ENCODE peak calls at places on chromosome 15, in ten cellular contexts. W, Z, V, L, T, K, F, S, H and M are unnamed samples.
A peak's percentile ranks its signal among the peaks of the same experiment; 100 is the strongest.

GRCh38 chr15:23642413-23643044 is 5.1 kb downstream of the MAGEL2 start:
- DNase-seq in W (peak; percentile 38), Z (no peak), V (peak; percentile 67), L (no peak), T (peak; percentile 75), K (peak; percentile 7), F (peak; percentile 45), S (peak; percentile 65), H (peak; percentile 51), M (no peak)

GRCh38 chr15:85453144-85453872 is 72.9 kb downstream of the AKAP13 start:
- DNase-seq in W (no peak), Z (no peak), V (no peak), L (no peak), T (no peak), K (no peak), F (no peak), S (no peak), H (no peak), M (no peak)

GRCh38 chr15:31128477-31128876 is 27.0 kb upstream of the TRPM1 start:
- DNase-seq in W (no peak), Z (no peak), V (no peak), L (no peak), T (no peak), K (no peak), F (no peak), S (no peak), H (no peak), M (no peak)

GRCh38 chr15:57213783-57214366 is 162.4 kb upstream of the CGNL1 start:
- DNase-seq in W (no peak), Z (no peak), V (peak; percentile 26), L (no peak), T (no peak), K (no peak), F (no peak), S (peak; percentile 59), H (peak; percentile 76), M (no peak)

GRCh38 chr15:78033864-78034263 is 43.6 kb downstream of the TBC1D2B start:
- DNase-seq in W (no peak), Z (no peak), V (no peak), L (no peak), T (no peak), K (no peak), F (no peak), S (peak; percentile 40), H (no peak), M (no peak)

GRCh38 chr15:29364429-29365078 is 94.9 kb upstream of the NSMCE3 start:
- DNase-seq in W (no peak), Z (no peak), V (peak; percentile 57), L (peak; percentile 82), T (no peak), K (peak; percentile 32), F (no peak), S (peak; percentile 23), H (peak; percentile 64), M (no peak)

GRCh38 chr15:43329960-43330779 is at the start of gene LCMT2:
- DNase-seq in W (peak; percentile 92), Z (peak; percentile 93), V (peak; percentile 94), L (peak; percentile 54), T (peak; percentile 94), K (peak; percentile 65), F (peak; percentile 93), S (peak; percentile 92), H (peak; percentile 93), M (peak; percentile 90)

GRCh38 chr15:52483712-52484111 is 45.0 kb downstream of the MYO5A start:
- DNase-seq in W (no peak), Z (no peak), V (no peak), L (no peak), T (no peak), K (no peak), F (no peak), S (peak; percentile 16), H (peak; percentile 47), M (no peak)

GRCh38 chr15:27176785-27177406 is 205.9 kb downstream of the GABRG3 start:
- DNase-seq in W (no peak), Z (no peak), V (no peak), L (no peak), T (no peak), K (no peak), F (no peak), S (no peak), H (no peak), M (no peak)

GRCh38 chr15:66655511-66655910 is 46.5 kb upstream of the SMAD6 start:
- DNase-seq in W (no peak), Z (no peak), V (no peak), L (no peak), T (no peak), K (no peak), F (no peak), S (no peak), H (no peak), M (no peak)

GRCh38 chr15:70791248-70791647 is 27.9 kb upstream of the UACA start:
- DNase-seq in W (no peak), Z (no peak), V (no peak), L (no peak), T (no peak), K (no peak), F (no peak), S (no peak), H (no peak), M (no peak)

GRCh38 chr15:99925661-99926461 is 192.6 kb upstream of the LYSMD4 start:
- DNase-seq in W (peak; percentile 66), Z (peak; percentile 79), V (peak; percentile 51), L (no peak), T (peak; percentile 89), K (no peak), F (peak; percentile 65), S (peak; percentile 31), H (no peak), M (no peak)

GRCh38 chr15:20353966-20354883 is 187.4 kb downstream of the GOLGA6L6 start:
- DNase-seq in W (no peak), Z (peak; percentile 42), V (no peak), L (no peak), T (peak; percentile 76), K (no peak), F (peak; percentile 15), S (no peak), H (no peak), M (no peak)

GRCh38 chr15:68537506-68537905 is 41.3 kb upstream of the CORO2B start:
- DNase-seq in W (peak; percentile 25), Z (no peak), V (no peak), L (no peak), T (no peak), K (no peak), F (no peak), S (no peak), H (no peak), M (no peak)

GRCh38 chr15:77839970-77840609 is 207.4 kb upstream of the LINGO1 start:
- DNase-seq in W (no peak), Z (peak; percentile 29), V (no peak), L (no peak), T (no peak), K (no peak), F (no peak), S (no peak), H (no peak), M (no peak)

GRCh38 chr15:82545002-82545401 is 4.7 kb upstream of the RPS17 start:
- DNase-seq in W (no peak), Z (no peak), V (no peak), L (no peak), T (no peak), K (no peak), F (no peak), S (no peak), H (no peak), M (no peak)

DNA sequence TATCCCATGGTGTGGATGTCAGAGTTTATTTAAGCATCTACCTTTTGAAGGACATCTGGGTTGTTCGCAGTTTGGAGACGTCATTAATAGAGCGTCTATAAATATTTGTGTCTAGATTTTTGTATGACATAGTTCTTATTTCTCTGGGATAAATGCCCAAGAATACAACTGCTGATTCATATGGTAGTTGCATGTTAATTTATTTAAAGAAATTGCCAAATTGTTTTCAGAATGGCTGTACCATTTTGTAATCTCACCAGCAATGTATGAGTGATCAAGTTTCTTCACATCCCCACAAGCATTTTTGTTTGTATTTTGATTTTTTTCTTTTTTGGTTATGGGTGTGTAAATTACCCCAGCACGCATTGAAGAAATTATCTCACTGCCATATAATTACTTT is 656.9 kb downstream of the NTRK3 start:
- DNase-seq in W (no peak), Z (no peak), V (no peak), L (no peak), T (no peak), K (no peak), F (no peak), S (no peak), H (no peak), M (no peak)
- H3K4me3 ChIP-seq in W (no peak overlapping the region), Z (no peak overlapping the region), V (no peak overlapping the region), L (no peak overlapping the region), T (no peak overlapping the region), K (no peak overlapping the region), F (no peak overlapping the region), S (no peak overlapping the region), H (no peak overlapping the region), M (no peak overlapping the region)

DNA sequence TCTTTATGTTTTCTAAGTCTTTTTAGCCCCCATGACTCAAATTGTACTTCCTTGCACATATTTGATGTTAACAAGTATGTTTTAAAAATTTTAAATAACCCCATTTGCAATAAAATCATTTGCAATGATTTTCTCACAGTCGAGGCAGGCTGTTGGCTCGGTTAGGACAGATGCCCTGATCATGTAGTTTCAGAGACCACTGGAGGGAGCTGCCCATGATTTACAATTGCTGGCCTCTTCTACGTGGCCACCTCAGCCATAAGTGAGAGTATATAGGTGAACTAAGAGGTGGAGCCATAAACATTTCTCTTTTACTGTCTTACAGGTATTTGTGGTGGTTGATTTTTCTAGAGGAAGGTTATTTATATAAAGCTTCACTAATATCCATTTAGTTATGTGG is 1.7 kb downstream of the DTWD1 start:
- DNase-seq in W (no peak), Z (no peak), V (no peak), L (no peak), T (no peak), K (no peak), F (no peak), S (peak; percentile 19), H (peak; percentile 48), M (no peak)
- TF ChIP-seq CTCF in W (no peak), Z (no peak), V (peak; percentile 29), L (peak; percentile 15), T (no peak), K (peak; percentile 34), F (no peak), S (no peak), H (peak; percentile 42), M (no peak)

DNA sequence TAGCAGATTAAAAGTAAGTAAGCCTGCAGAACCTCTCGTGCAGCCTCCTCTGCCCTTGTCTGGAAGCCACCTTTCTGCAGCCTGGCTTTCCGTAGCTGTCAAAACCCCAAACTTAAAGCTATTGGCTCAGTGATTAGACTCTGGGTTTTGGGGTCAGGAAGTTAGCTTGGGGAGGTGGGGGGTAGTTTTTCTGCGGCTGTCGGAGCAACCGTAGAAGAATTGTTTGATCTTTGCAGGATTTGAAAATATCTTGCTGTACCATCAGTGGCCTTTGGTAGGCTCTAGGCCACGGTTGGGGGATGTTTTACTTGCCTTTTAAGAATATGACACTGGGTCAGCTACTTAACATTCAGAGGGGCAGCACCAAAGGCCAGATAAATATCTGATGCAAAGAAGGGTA is 88.4 kb upstream of the RASGRP1 start:
- DNase-seq in W (no peak), Z (no peak), V (no peak), L (no peak), T (no peak), K (no peak), F (no peak), S (no peak), H (no peak), M (no peak)
- H3K4me3 ChIP-seq in W (no peak overlapping the region), Z (no peak overlapping the region), V (no peak overlapping the region), L (no peak overlapping the region), T (no peak overlapping the region), K (no peak overlapping the region), F (no peak overlapping the region), S (no peak overlapping the region), H (no peak overlapping the region), M (no peak overlapping the region)

GRCh38 chr15:64356443-64357040 is 569 bp upstream of the CSNK1G1 start:
- DNase-seq in W (no peak), Z (no peak), V (no peak), L (peak; percentile 52), T (no peak), K (peak; percentile 65), F (no peak), S (no peak), H (peak; percentile 92), M (no peak)
- TF ChIP-seq CTCF in W (peak; percentile 48), Z (no peak), V (peak; percentile 46), L (peak; percentile 21), T (peak; percentile 10), K (peak; percentile 57), F (peak; percentile 19), S (no peak), H (peak; percentile 63), M (peak; percentile 25)